ENCODE peak calls at places on chromosomes 4 and X, in six cellular contexts. One of them, this sample, is unnamed.

GRCh38 chrX:72304877-72305276 is 837 bp downstream of the CITED1 start:
- DNase-seq in K562: no peak
- DNase-seq in A549: no peak
- DNase-seq in IMR-90: no peak
- DNase-seq in HepG2: no peak
- DNase-seq in GM12878: no peak
- DNase-seq in this sample: no peak

GRCh38 chr4:1403591-1404572 is 2.4 kb downstream of the NKX1-1 start:
- DNase-seq in K562: no peak
- DNase-seq in A549: no peak
- DNase-seq in IMR-90: no peak
- DNase-seq in HepG2: no peak
- DNase-seq in GM12878: no peak
- DNase-seq in this sample: no peak

GRCh38 chrX:141468940-141469339 is 115.6 kb downstream of the SPANXA1 start:
- DNase-seq in K562: no peak
- DNase-seq in A549: no peak
- DNase-seq in IMR-90: peak
- DNase-seq in HepG2: no peak
- DNase-seq in GM12878: no peak
- DNase-seq in this sample: no peak

GRCh38 chrX:13689519-13690211 is 737 bp downstream of the RAB9A start:
- DNase-seq in K562: no peak
- DNase-seq in A549: no peak
- DNase-seq in IMR-90: peak
- DNase-seq in HepG2: no peak
- DNase-seq in GM12878: no peak
- DNase-seq in this sample: peak

GRCh38 chr4:150297861-150298474 is 219.7 kb downstream of the DCLK2 start:
- DNase-seq in K562: peak
- DNase-seq in A549: no peak
- DNase-seq in IMR-90: peak
- DNase-seq in HepG2: peak
- DNase-seq in GM12878: peak
- DNase-seq in this sample: no peak

GRCh38 chr4:69470561-69470960 is 25.1 kb downstream of the UGT2B4 start:
- DNase-seq in K562: no peak
- DNase-seq in A549: peak
- DNase-seq in IMR-90: no peak
- DNase-seq in HepG2: no peak
- DNase-seq in GM12878: no peak
- DNase-seq in this sample: peak

GRCh38 chr4:163590609-163591264 is 96.2 kb downstream of the TMA16 start:
- DNase-seq in K562: no peak
- DNase-seq in A549: no peak
- DNase-seq in IMR-90: no peak
- DNase-seq in HepG2: no peak
- DNase-seq in GM12878: no peak
- DNase-seq in this sample: no peak

GRCh38 chr4:159221280-159221679 is 118.4 kb downstream of the RAPGEF2 start:
- DNase-seq in K562: no peak
- DNase-seq in A549: no peak
- DNase-seq in IMR-90: no peak
- DNase-seq in HepG2: no peak
- DNase-seq in GM12878: no peak
- DNase-seq in this sample: no peak

GRCh38 chr4:4837921-4838601 is 21.4 kb upstream of the MSX1 start:
- DNase-seq in K562: no peak
- DNase-seq in A549: no peak
- DNase-seq in IMR-90: peak
- DNase-seq in HepG2: no peak
- DNase-seq in GM12878: no peak
- DNase-seq in this sample: no peak

GRCh38 chr4:71290074-71290473 is 48.7 kb upstream of the SLC4A4 start:
- DNase-seq in K562: no peak
- DNase-seq in A549: no peak
- DNase-seq in IMR-90: peak
- DNase-seq in HepG2: no peak
- DNase-seq in GM12878: no peak
- DNase-seq in this sample: no peak

GRCh38 chr4:170801771-170802170 is 712.0 kb upstream of the AADAT start:
- DNase-seq in K562: no peak
- DNase-seq in A549: no peak
- DNase-seq in IMR-90: no peak
- DNase-seq in HepG2: no peak
- DNase-seq in GM12878: no peak
- DNase-seq in this sample: no peak

GRCh38 chrX:23694606-23695005 is 27.3 kb downstream of the PRDX4 start:
- DNase-seq in K562: peak
- DNase-seq in A549: peak
- DNase-seq in IMR-90: peak
- DNase-seq in HepG2: peak
- DNase-seq in GM12878: peak
- DNase-seq in this sample: peak

GRCh38 chrX:50813843-50814661 is at the start of gene SHROOM4:
- DNase-seq in K562: no peak
- DNase-seq in A549: no peak
- DNase-seq in IMR-90: peak
- DNase-seq in HepG2: peak
- DNase-seq in GM12878: no peak
- DNase-seq in this sample: no peak

GRCh38 chrX:130260316-130260715 is 8.4 kb downstream of the ZNF280C start:
- DNase-seq in K562: peak
- DNase-seq in A549: no peak
- DNase-seq in IMR-90: peak
- DNase-seq in HepG2: no peak
- DNase-seq in GM12878: no peak
- DNase-seq in this sample: peak

GRCh38 chr4:142473218-142473959 is 372.7 kb downstream of the INPP4B start:
- DNase-seq in K562: no peak
- DNase-seq in A549: no peak
- DNase-seq in IMR-90: no peak
- DNase-seq in HepG2: no peak
- DNase-seq in GM12878: no peak
- DNase-seq in this sample: no peak

GRCh38 chr4:18214656-18215055 is 193.1 kb upstream of the LCORL start:
- DNase-seq in K562: no peak
- DNase-seq in A549: no peak
- DNase-seq in IMR-90: no peak
- DNase-seq in HepG2: no peak
- DNase-seq in GM12878: no peak
- DNase-seq in this sample: no peak

GRCh38 chrX:53318766-53319353 is 37.5 kb upstream of the IQSEC2 start:
- DNase-seq in K562: no peak
- DNase-seq in A549: no peak
- DNase-seq in IMR-90: no peak
- DNase-seq in HepG2: no peak
- DNase-seq in GM12878: no peak
- DNase-seq in this sample: no peak

GRCh38 chr4:30818541-30818940 is 98.4 kb downstream of the PCDH7 start:
- DNase-seq in K562: no peak
- DNase-seq in A549: no peak
- DNase-seq in IMR-90: no peak
- DNase-seq in HepG2: no peak
- DNase-seq in GM12878: no peak
- DNase-seq in this sample: no peak

GRCh38 chr4:7295917-7296660 is 103.8 kb downstream of the SORCS2 start:
- DNase-seq in K562: peak
- DNase-seq in A549: peak
- DNase-seq in IMR-90: peak
- DNase-seq in HepG2: no peak
- DNase-seq in GM12878: no peak
- DNase-seq in this sample: peak
- TF ChIP-seq BHLHE40 in K562: no peak
- TF ChIP-seq BHLHE40 in A549: no peak
- TF ChIP-seq BHLHE40 in IMR-90: no peak
- TF ChIP-seq BHLHE40 in HepG2: no peak
- TF ChIP-seq BHLHE40 in GM12878: no peak
- TF ChIP-seq BHLHE40 in this sample: no peak

GRCh38 chr4:82524570-82525152 is 37.1 kb downstream of the TMEM150C start:
- DNase-seq in K562: no peak
- DNase-seq in A549: no peak
- DNase-seq in IMR-90: no peak
- DNase-seq in HepG2: peak
- DNase-seq in GM12878: no peak
- DNase-seq in this sample: no peak

GRCh38 chr4:82525287-82525898 is 36.4 kb downstream of the TMEM150C start:
- DNase-seq in K562: no peak
- DNase-seq in A549: no peak
- DNase-seq in IMR-90: no peak
- DNase-seq in HepG2: no peak
- DNase-seq in GM12878: no peak
- DNase-seq in this sample: no peak

GRCh38 chr4:82522472-82522871 is 39.3 kb downstream of the TMEM150C start:
- DNase-seq in K562: no peak
- DNase-seq in A549: no peak
- DNase-seq in IMR-90: no peak
- DNase-seq in HepG2: no peak
- DNase-seq in GM12878: no peak
- DNase-seq in this sample: no peak

GRCh38 chr4:82519776-82520175 is 42.0 kb downstream of the TMEM150C start:
- DNase-seq in K562: no peak
- DNase-seq in A549: no peak
- DNase-seq in IMR-90: peak
- DNase-seq in HepG2: no peak
- DNase-seq in GM12878: no peak
- DNase-seq in this sample: no peak

GRCh38 chr4:82523179-82523578 is 38.6 kb downstream of the TMEM150C start:
- DNase-seq in K562: no peak
- DNase-seq in A549: no peak
- DNase-seq in IMR-90: no peak
- DNase-seq in HepG2: no peak
- DNase-seq in GM12878: no peak
- DNase-seq in this sample: no peak
- TF ChIP-seq BHLHE40 in K562: no peak
- TF ChIP-seq BHLHE40 in A549: no peak
- TF ChIP-seq BHLHE40 in IMR-90: no peak
- TF ChIP-seq BHLHE40 in HepG2: no peak
- TF ChIP-seq BHLHE40 in GM12878: no peak
- TF ChIP-seq BHLHE40 in this sample: no peak

GRCh38 chrX:45208121-45208856 is 7.6 kb upstream of the DIPK2B start:
- DNase-seq in K562: no peak
- DNase-seq in A549: no peak
- DNase-seq in IMR-90: no peak
- DNase-seq in HepG2: no peak
- DNase-seq in GM12878: no peak
- DNase-seq in this sample: no peak
- TF ChIP-seq BHLHE40 in K562: no peak
- TF ChIP-seq BHLHE40 in A549: no peak
- TF ChIP-seq BHLHE40 in IMR-90: no peak
- TF ChIP-seq BHLHE40 in HepG2: no peak
- TF ChIP-seq BHLHE40 in GM12878: no peak
- TF ChIP-seq BHLHE40 in this sample: no peak

GRCh38 chrX:73847991-73848390 is 285.0 kb downstream of the CHIC1 start:
- DNase-seq in K562: no peak
- DNase-seq in A549: no peak
- DNase-seq in IMR-90: no peak
- DNase-seq in HepG2: no peak
- DNase-seq in GM12878: no peak
- DNase-seq in this sample: no peak

GRCh38 chrX:73849054-73849453 is 286.1 kb downstream of the CHIC1 start:
- DNase-seq in K562: no peak
- DNase-seq in A549: no peak
- DNase-seq in IMR-90: no peak
- DNase-seq in HepG2: no peak
- DNase-seq in GM12878: no peak
- DNase-seq in this sample: no peak

GRCh38 chrX:73852022-73852421 is 289.0 kb downstream of the CHIC1 start:
- DNase-seq in K562: no peak
- DNase-seq in A549: no peak
- DNase-seq in IMR-90: no peak
- DNase-seq in HepG2: no peak
- DNase-seq in GM12878: no peak
- DNase-seq in this sample: no peak

GRCh38 chrX:73850124-73851013 is 287.4 kb downstream of the CHIC1 start:
- DNase-seq in K562: peak
- DNase-seq in A549: peak
- DNase-seq in IMR-90: peak
- DNase-seq in HepG2: peak
- DNase-seq in GM12878: peak
- DNase-seq in this sample: peak

DNA sequence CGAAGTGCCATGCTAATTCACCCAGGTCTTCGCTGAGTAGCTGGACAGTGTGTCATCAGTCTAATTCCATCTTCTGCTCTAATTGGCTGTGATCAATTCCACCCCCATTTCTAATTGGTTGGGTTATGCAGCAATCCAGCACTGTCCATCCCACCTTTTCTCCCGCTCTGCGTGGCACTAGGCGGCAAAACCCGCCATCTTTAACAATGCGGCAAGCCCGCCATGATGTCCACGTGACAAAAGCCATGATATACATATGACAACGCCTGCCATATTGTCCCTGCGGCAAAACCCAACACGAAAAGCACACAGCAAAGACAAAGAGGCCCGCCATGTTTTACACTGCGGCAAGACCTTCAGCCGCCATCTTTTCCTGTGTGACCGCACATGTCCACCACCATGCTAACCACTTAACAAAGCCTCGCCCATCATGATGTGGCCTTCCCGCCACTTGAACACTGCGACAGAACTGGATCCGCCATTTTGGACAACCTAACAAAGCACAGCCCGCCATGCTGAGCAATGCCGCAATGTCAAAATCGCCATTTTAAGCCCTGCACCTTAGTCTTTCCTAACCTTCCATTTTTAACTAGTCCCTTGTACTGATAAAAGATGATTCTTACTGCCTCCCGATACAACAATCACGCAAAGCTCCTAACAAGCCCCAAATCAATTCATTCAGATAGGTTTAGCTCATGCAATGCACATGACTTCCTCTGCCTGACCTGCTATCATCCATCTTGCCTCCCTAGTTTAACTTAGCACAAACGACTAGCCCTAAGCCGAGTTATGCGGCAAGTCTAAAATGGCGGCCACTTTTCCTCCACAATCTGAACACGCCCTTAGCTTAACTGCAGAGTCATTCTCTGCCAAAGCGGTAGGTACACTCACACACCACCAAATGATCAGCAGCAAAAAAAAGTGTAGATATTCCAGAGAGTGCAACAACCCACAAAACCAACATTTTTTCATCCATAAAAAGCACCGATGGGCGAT is 288.3 kb downstream of the CHIC1 start:
- DNase-seq in K562: peak
- DNase-seq in A549: no peak
- DNase-seq in IMR-90: peak
- DNase-seq in HepG2: no peak
- DNase-seq in GM12878: peak
- DNase-seq in this sample: peak
- TF ChIP-seq BHLHE40 in K562: peak
- TF ChIP-seq BHLHE40 in A549: no peak
- TF ChIP-seq BHLHE40 in IMR-90: peak
- TF ChIP-seq BHLHE40 in HepG2: no peak
- TF ChIP-seq BHLHE40 in GM12878: peak
- TF ChIP-seq BHLHE40 in this sample: peak

GRCh38 chr4:7854697-7855370 is 84.8 kb downstream of the AFAP1 start:
- DNase-seq in K562: no peak
- DNase-seq in A549: no peak
- DNase-seq in IMR-90: no peak
- DNase-seq in HepG2: no peak
- DNase-seq in GM12878: peak
- DNase-seq in this sample: no peak
- TF ChIP-seq BHLHE40 in K562: no peak
- TF ChIP-seq BHLHE40 in A549: no peak
- TF ChIP-seq BHLHE40 in IMR-90: no peak
- TF ChIP-seq BHLHE40 in HepG2: no peak
- TF ChIP-seq BHLHE40 in GM12878: no peak
- TF ChIP-seq BHLHE40 in this sample: no peak

GRCh38 chr4:121960801-121961200 is 8.9 kb upstream of the TRPC3 start:
- DNase-seq in K562: no peak
- DNase-seq in A549: no peak
- DNase-seq in IMR-90: no peak
- DNase-seq in HepG2: peak
- DNase-seq in GM12878: no peak
- DNase-seq in this sample: no peak
- TF ChIP-seq BHLHE40 in K562: no peak
- TF ChIP-seq BHLHE40 in A549: no peak
- TF ChIP-seq BHLHE40 in IMR-90: no peak
- TF ChIP-seq BHLHE40 in HepG2: no peak
- TF ChIP-seq BHLHE40 in GM12878: no peak
- TF ChIP-seq BHLHE40 in this sample: no peak

This sample was measured in HEK293T.